ENCODE peak calls at places on chromosomes 11 and 22, in four cellular contexts. One of them, this sample, is unnamed.

GRCh38 chr22:44587004-44587793 is 89.2 kb upstream of the RTL6 start:
- DNase-seq in cardiac fibroblast: peak
- DNase-seq in fibroblast of the conjunctiva: no peak
- DNase-seq in glomerular endothelial cell: no peak
- DNase-seq in this sample: no peak

GRCh38 chr11:1083621-1084551 is 9.2 kb downstream of the MUC2 start:
- DNase-seq in glomerular endothelial cell: no peak
- DNase-seq in fibroblast of the conjunctiva: no peak
- DNase-seq in cardiac fibroblast: no peak
- DNase-seq in this sample: no peak

GRCh38 chr11:111793863-111794262 is 27.7 kb upstream of the PPP2R1B start:
- DNase-seq in glomerular endothelial cell: no peak
- DNase-seq in cardiac fibroblast: peak
- DNase-seq in fibroblast of the conjunctiva: peak
- DNase-seq in this sample: no peak

GRCh38 chr11:126431401-126432064 is 76.0 kb downstream of the ST3GAL4 start:
- DNase-seq in cardiac fibroblast: peak
- DNase-seq in fibroblast of the conjunctiva: no peak
- DNase-seq in glomerular endothelial cell: peak
- DNase-seq in this sample: peak

GRCh38 chr11:78350646-78351165 is 66.9 kb downstream of the GAB2 start:
- DNase-seq in glomerular endothelial cell: no peak
- DNase-seq in fibroblast of the conjunctiva: no peak
- DNase-seq in cardiac fibroblast: peak
- DNase-seq in this sample: peak

GRCh38 chr11:63847363-63847762 is 8.5 kb downstream of the MARK2 start:
- DNase-seq in fibroblast of the conjunctiva: no peak
- DNase-seq in glomerular endothelial cell: no peak
- DNase-seq in cardiac fibroblast: no peak
- DNase-seq in this sample: no peak

GRCh38 chr11:63920870-63921417 is 4.0 kb upstream of the RCOR2 start:
- DNase-seq in cardiac fibroblast: no peak
- DNase-seq in fibroblast of the conjunctiva: no peak
- DNase-seq in glomerular endothelial cell: no peak
- DNase-seq in this sample: no peak

GRCh38 chr11:45664376-45665205 is 831 bp downstream of the CHST1 start:
- DNase-seq in cardiac fibroblast: no peak
- DNase-seq in fibroblast of the conjunctiva: no peak
- DNase-seq in glomerular endothelial cell: no peak
- DNase-seq in this sample: no peak

GRCh38 chr11:31267720-31268119 is 101.8 kb downstream of the DCDC1 start:
- DNase-seq in fibroblast of the conjunctiva: no peak
- DNase-seq in glomerular endothelial cell: no peak
- DNase-seq in cardiac fibroblast: no peak
- DNase-seq in this sample: no peak

GRCh38 chr11:390175-390574 is 3.8 kb upstream of the PKP3 start:
- DNase-seq in cardiac fibroblast: no peak
- DNase-seq in fibroblast of the conjunctiva: no peak
- DNase-seq in glomerular endothelial cell: no peak
- DNase-seq in this sample: no peak

GRCh38 chr11:23233075-23233474 is 372.8 kb upstream of the CCDC179 start:
- DNase-seq in cardiac fibroblast: peak
- DNase-seq in glomerular endothelial cell: no peak
- DNase-seq in fibroblast of the conjunctiva: peak
- DNase-seq in this sample: peak

GRCh38 chr11:118917488-118918127 is 8.1 kb downstream of the BCL9L start:
- DNase-seq in fibroblast of the conjunctiva: peak
- DNase-seq in glomerular endothelial cell: no peak
- DNase-seq in cardiac fibroblast: peak
- DNase-seq in this sample: no peak

GRCh38 chr11:77332259-77332658 is 30.8 kb upstream of the GDPD4 start:
- DNase-seq in fibroblast of the conjunctiva: no peak
- DNase-seq in cardiac fibroblast: no peak
- DNase-seq in glomerular endothelial cell: no peak
- DNase-seq in this sample: no peak

GRCh38 chr11:107957109-107957588 is 28.9 kb downstream of the RAB39A start:
- DNase-seq in fibroblast of the conjunctiva: peak
- DNase-seq in cardiac fibroblast: peak
- DNase-seq in glomerular endothelial cell: no peak
- DNase-seq in this sample: no peak

GRCh38 chr22:24423519-24424000 is 3.8 kb upstream of the ADORA2A start:
- DNase-seq in fibroblast of the conjunctiva: no peak
- DNase-seq in glomerular endothelial cell: no peak
- DNase-seq in cardiac fibroblast: peak
- DNase-seq in this sample: no peak

GRCh38 chr22:35593885-35594470 is 23.2 kb downstream of the MB start:
- DNase-seq in cardiac fibroblast: no peak
- DNase-seq in glomerular endothelial cell: no peak
- DNase-seq in fibroblast of the conjunctiva: no peak
- DNase-seq in this sample: no peak

GRCh38 chr11:3219281-3219892 is 774 bp upstream of the MRGPRG start:
- DNase-seq in glomerular endothelial cell: no peak
- DNase-seq in fibroblast of the conjunctiva: no peak
- DNase-seq in cardiac fibroblast: no peak
- DNase-seq in this sample: no peak

GRCh38 chr11:126265801-126266200 is 2.9 kb downstream of the SRPRA start:
- DNase-seq in glomerular endothelial cell: no peak
- DNase-seq in fibroblast of the conjunctiva: no peak
- DNase-seq in cardiac fibroblast: peak
- DNase-seq in this sample: no peak

GRCh38 chr22:46444390-46444854 is 93.0 kb downstream of the CELSR1 start:
- DNase-seq in cardiac fibroblast: no peak
- DNase-seq in fibroblast of the conjunctiva: no peak
- DNase-seq in glomerular endothelial cell: no peak
- DNase-seq in this sample: no peak

This sample was measured in pulmonary artery endothelial cell.